ENCODE peak calls at places on chromosome 9, in ten cellular contexts. F is psoas muscle; M is RCC 7860; J is breast epithelium; E is head of caudate nucleus; I is stimulated activated CD4-positive, alpha-beta T cell treated with anti-CD3 and anti-CD28 coated beads, Interleukin-1b, Interleukin-23, amount 100 ng/mL, for 24 hours; G is GM06990; L is glutamatergic neuron; X is SW480; Y is H4. U is an unnamed sample.

GRCh38 chr9:112711050-112711689 is 6.7 kb downstream of the INIP start:
- DNase-seq in F (no peak), X (peak), G (no peak), I (no peak), M (no peak), Y (peak), L (no peak), E (peak), J (no peak), U (no peak)

GRCh38 chr9:135085830-135086546 is 1.5 kb upstream of the OLFM1 start:
- DNase-seq in X (peak), G (peak), E (peak), Y (peak), M (peak), J (peak), L (peak), F (peak), I (peak), U (peak)

GRCh38 chr9:96344458-96345180 is 38.9 kb downstream of the SLC35D2 start:
- DNase-seq in Y (peak), L (peak), E (peak), X (peak), F (no peak), J (peak), M (peak), I (no peak), G (no peak), U (no peak)

GRCh38 chr9:109591691-109592090 is 93.6 kb upstream of the PTPN3 start:
- DNase-seq in X (no peak), E (no peak), G (no peak), Y (no peak), M (no peak), F (no peak), J (no peak), L (no peak), I (no peak), U (no peak)

GRCh38 chr9:130939405-130939941 is 426 bp upstream of the FIBCD1 start:
- DNase-seq in M (no peak), J (no peak), G (no peak), L (no peak), Y (no peak), F (no peak), E (no peak), X (no peak), I (no peak), U (no peak)

GRCh38 chr9:22037954-22038690 is 29.0 kb upstream of the CDKN2B start:
- DNase-seq in G (no peak), J (no peak), E (no peak), Y (no peak), I (no peak), L (no peak), M (no peak), X (peak), F (no peak), U (no peak)

GRCh38 chr9:88534456-88535225 is at the start of gene NXNL2:
- DNase-seq in X (peak), E (no peak), I (no peak), J (peak), F (peak), Y (peak), L (peak), G (peak), M (peak), U (no peak)

GRCh38 chr9:81720450-81721086 is 31.2 kb upstream of the TLE1 start:
- DNase-seq in J (no peak), X (no peak), I (no peak), E (no peak), M (no peak), G (no peak), L (no peak), F (no peak), Y (no peak), U (no peak)

GRCh38 chr9:104860280-104860679 is 67.7 kb downstream of the ABCA1 start:
- DNase-seq in I (no peak), L (no peak), J (no peak), E (no peak), F (no peak), M (no peak), Y (no peak), X (no peak), G (peak), U (peak)

GRCh38 chr9:116208417-116209232 is 55.0 kb downstream of the PAPPA start:
- DNase-seq in J (no peak), X (no peak), M (peak), Y (no peak), F (no peak), E (no peak), L (no peak), G (no peak), I (no peak), U (no peak)